ENCODE peak calls at places on chromosome 4, in eight cellular contexts. One of them, this sample, is unnamed.

GRCh38 chr4:101221294-101221693 is 126.0 kb downstream of the PPP3CA start:
- DNase-seq in AG04450: no peak
- DNase-seq in IMR-90: peak
- DNase-seq in fibroblast of mammary gland: no peak
- DNase-seq in GM12865: no peak
- DNase-seq in mucosa of descending colon: no peak
- DNase-seq in cardiac fibroblast: no peak
- DNase-seq in neural progenitor cell: no peak
- DNase-seq in this sample: no peak

GRCh38 chr4:57424231-57424897 is 314.2 kb upstream of the IGFBP7 start:
- DNase-seq in AG04450: no peak
- DNase-seq in IMR-90: peak
- DNase-seq in fibroblast of mammary gland: peak
- DNase-seq in GM12865: no peak
- DNase-seq in mucosa of descending colon: no peak
- DNase-seq in cardiac fibroblast: peak
- DNase-seq in neural progenitor cell: no peak
- DNase-seq in this sample: peak

GRCh38 chr4:37365888-37366287 is 121.3 kb downstream of the NWD2 start:
- DNase-seq in AG04450: no peak
- DNase-seq in IMR-90: no peak
- DNase-seq in fibroblast of mammary gland: no peak
- DNase-seq in GM12865: no peak
- DNase-seq in mucosa of descending colon: no peak
- DNase-seq in cardiac fibroblast: no peak
- DNase-seq in neural progenitor cell: no peak
- DNase-seq in this sample: peak

GRCh38 chr4:156568479-156568878 is 403.1 kb downstream of the PDGFC start:
- DNase-seq in AG04450: no peak
- DNase-seq in IMR-90: no peak
- DNase-seq in fibroblast of mammary gland: no peak
- DNase-seq in GM12865: no peak
- DNase-seq in mucosa of descending colon: no peak
- DNase-seq in cardiac fibroblast: no peak
- DNase-seq in neural progenitor cell: peak
- DNase-seq in this sample: no peak

GRCh38 chr4:113355550-113356371 is 306.3 kb downstream of the ANK2 start:
- DNase-seq in AG04450: peak
- DNase-seq in IMR-90: peak
- DNase-seq in fibroblast of mammary gland: peak
- DNase-seq in GM12865: peak
- DNase-seq in mucosa of descending colon: peak
- DNase-seq in cardiac fibroblast: peak
- DNase-seq in neural progenitor cell: no peak
- DNase-seq in this sample: peak

GRCh38 chr4:151950993-151951726 is 190.4 kb upstream of the GATB start:
- DNase-seq in AG04450: no peak
- DNase-seq in IMR-90: no peak
- DNase-seq in fibroblast of mammary gland: peak
- DNase-seq in GM12865: no peak
- DNase-seq in mucosa of descending colon: no peak
- DNase-seq in cardiac fibroblast: no peak
- DNase-seq in neural progenitor cell: no peak
- DNase-seq in this sample: no peak

GRCh38 chr4:48015216-48015615 is 1.3 kb downstream of the CNGA1 start:
- DNase-seq in AG04450: no peak
- DNase-seq in IMR-90: no peak
- DNase-seq in fibroblast of mammary gland: no peak
- DNase-seq in GM12865: no peak
- DNase-seq in mucosa of descending colon: no peak
- DNase-seq in cardiac fibroblast: no peak
- DNase-seq in neural progenitor cell: no peak
- DNase-seq in this sample: no peak

GRCh38 chr4:166400270-166400894 is 527.3 kb downstream of the TLL1 start:
- DNase-seq in AG04450: no peak
- DNase-seq in IMR-90: no peak
- DNase-seq in fibroblast of mammary gland: no peak
- DNase-seq in GM12865: no peak
- DNase-seq in mucosa of descending colon: no peak
- DNase-seq in cardiac fibroblast: no peak
- DNase-seq in neural progenitor cell: no peak
- DNase-seq in this sample: no peak

GRCh38 chr4:138239496-138239895 is 2.7 kb downstream of the SLC7A11 start:
- DNase-seq in AG04450: no peak
- DNase-seq in IMR-90: no peak
- DNase-seq in fibroblast of mammary gland: no peak
- DNase-seq in GM12865: no peak
- DNase-seq in mucosa of descending colon: no peak
- DNase-seq in cardiac fibroblast: no peak
- DNase-seq in neural progenitor cell: no peak
- DNase-seq in this sample: no peak

GRCh38 chr4:112521123-112522116 is 5.4 kb upstream of the NEUROG2 start:
- DNase-seq in AG04450: no peak
- DNase-seq in IMR-90: no peak
- DNase-seq in fibroblast of mammary gland: no peak
- DNase-seq in GM12865: peak
- DNase-seq in mucosa of descending colon: no peak
- DNase-seq in cardiac fibroblast: no peak
- DNase-seq in neural progenitor cell: peak
- DNase-seq in this sample: no peak

GRCh38 chr4:46387956-46388355 is 2.0 kb downstream of the GABRA2 start:
- DNase-seq in AG04450: no peak
- DNase-seq in IMR-90: no peak
- DNase-seq in fibroblast of mammary gland: no peak
- DNase-seq in GM12865: no peak
- DNase-seq in mucosa of descending colon: no peak
- DNase-seq in cardiac fibroblast: no peak
- DNase-seq in neural progenitor cell: no peak
- DNase-seq in this sample: no peak

GRCh38 chr4:80085081-80085480 is 12.1 kb upstream of the ANTXR2 start:
- DNase-seq in AG04450: no peak
- DNase-seq in IMR-90: no peak
- DNase-seq in fibroblast of mammary gland: no peak
- DNase-seq in GM12865: no peak
- DNase-seq in mucosa of descending colon: no peak
- DNase-seq in cardiac fibroblast: no peak
- DNase-seq in neural progenitor cell: no peak
- DNase-seq in this sample: no peak

GRCh38 chr4:130054895-130055294 is 958.9 kb downstream of the C4orf33 start:
- DNase-seq in AG04450: no peak
- DNase-seq in IMR-90: no peak
- DNase-seq in fibroblast of mammary gland: no peak
- DNase-seq in GM12865: no peak
- DNase-seq in mucosa of descending colon: no peak
- DNase-seq in cardiac fibroblast: no peak
- DNase-seq in neural progenitor cell: no peak
- DNase-seq in this sample: no peak

GRCh38 chr4:120049732-120050494 is 16.7 kb downstream of the MAD2L1 start:
- DNase-seq in AG04450: peak
- DNase-seq in IMR-90: peak
- DNase-seq in fibroblast of mammary gland: peak
- DNase-seq in GM12865: peak
- DNase-seq in mucosa of descending colon: no peak
- DNase-seq in cardiac fibroblast: peak
- DNase-seq in neural progenitor cell: peak
- DNase-seq in this sample: peak

GRCh38 chr4:145732001-145732400 is 52.1 kb downstream of the C4orf51 start:
- DNase-seq in AG04450: no peak
- DNase-seq in IMR-90: no peak
- DNase-seq in fibroblast of mammary gland: no peak
- DNase-seq in GM12865: no peak
- DNase-seq in mucosa of descending colon: no peak
- DNase-seq in cardiac fibroblast: no peak
- DNase-seq in neural progenitor cell: peak
- DNase-seq in this sample: no peak

GRCh38 chr4:145734051-145734450 is 54.1 kb downstream of the C4orf51 start:
- DNase-seq in AG04450: no peak
- DNase-seq in IMR-90: no peak
- DNase-seq in fibroblast of mammary gland: peak
- DNase-seq in GM12865: no peak
- DNase-seq in mucosa of descending colon: no peak
- DNase-seq in cardiac fibroblast: no peak
- DNase-seq in neural progenitor cell: no peak
- DNase-seq in this sample: peak

GRCh38 chr4:145732416-145732815 is 52.5 kb downstream of the C4orf51 start:
- DNase-seq in AG04450: no peak
- DNase-seq in IMR-90: no peak
- DNase-seq in fibroblast of mammary gland: no peak
- DNase-seq in GM12865: no peak
- DNase-seq in mucosa of descending colon: no peak
- DNase-seq in cardiac fibroblast: no peak
- DNase-seq in neural progenitor cell: no peak
- DNase-seq in this sample: no peak

GRCh38 chr4:145734576-145735329 is 54.8 kb downstream of the C4orf51 start:
- DNase-seq in AG04450: peak
- DNase-seq in IMR-90: peak
- DNase-seq in fibroblast of mammary gland: peak
- DNase-seq in GM12865: peak
- DNase-seq in mucosa of descending colon: peak
- DNase-seq in cardiac fibroblast: peak
- DNase-seq in neural progenitor cell: no peak
- DNase-seq in this sample: peak

GRCh38 chr4:145732895-145733880 is 53.2 kb downstream of the C4orf51 start:
- DNase-seq in AG04450: peak
- DNase-seq in IMR-90: peak
- DNase-seq in fibroblast of mammary gland: peak
- DNase-seq in GM12865: peak
- DNase-seq in mucosa of descending colon: peak
- DNase-seq in cardiac fibroblast: peak
- DNase-seq in neural progenitor cell: peak
- DNase-seq in this sample: peak
- TF ChIP-seq CTCF in AG04450: no peak
- TF ChIP-seq CTCF in IMR-90: no peak
- TF ChIP-seq CTCF in fibroblast of mammary gland: no peak
- TF ChIP-seq CTCF in GM12865: no peak
- TF ChIP-seq CTCF in mucosa of descending colon: no peak
- TF ChIP-seq CTCF in cardiac fibroblast: no peak
- TF ChIP-seq CTCF in neural progenitor cell: no peak
- TF ChIP-seq CTCF in this sample: no peak

DNA sequence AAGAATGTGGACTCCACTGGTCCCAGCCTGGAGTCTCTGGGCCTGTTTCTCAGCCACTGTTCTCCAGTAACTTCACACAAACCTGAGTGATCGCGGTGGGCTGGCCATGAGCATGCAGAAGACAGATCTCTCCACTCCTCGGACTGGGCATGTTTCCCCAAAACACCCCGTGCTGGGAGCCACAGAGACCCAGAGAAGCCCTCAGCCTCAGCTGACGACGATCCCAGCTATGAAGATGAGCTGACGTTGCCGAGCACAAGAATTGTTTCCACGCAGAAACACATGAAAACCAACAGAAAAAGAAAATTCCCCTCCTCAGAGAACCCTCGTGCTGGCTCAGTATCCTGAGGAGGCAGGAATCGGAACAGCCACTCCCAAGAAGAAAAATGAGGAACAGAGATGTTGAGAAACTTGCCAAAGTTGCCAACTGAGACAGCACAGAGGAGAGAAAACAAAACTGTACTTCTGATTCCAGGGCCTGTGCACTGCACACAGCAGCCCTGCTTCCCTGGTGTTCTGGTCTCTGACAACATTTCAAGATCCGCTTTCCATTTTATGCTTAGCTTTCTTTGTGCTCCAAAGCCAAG is 81.5 kb downstream of the IRF2 start:
- DNase-seq in AG04450: no peak
- DNase-seq in IMR-90: no peak
- DNase-seq in fibroblast of mammary gland: peak
- DNase-seq in GM12865: no peak
- DNase-seq in mucosa of descending colon: no peak
- DNase-seq in cardiac fibroblast: no peak
- DNase-seq in neural progenitor cell: no peak
- DNase-seq in this sample: no peak
- H3K4me3 ChIP-seq in AG04450: no peak
- H3K4me3 ChIP-seq in IMR-90: no peak
- H3K4me3 ChIP-seq in fibroblast of mammary gland: no peak
- H3K4me3 ChIP-seq in GM12865: no peak
- H3K4me3 ChIP-seq in mucosa of descending colon: no peak
- H3K4me3 ChIP-seq in cardiac fibroblast: no peak
- H3K4me3 ChIP-seq in neural progenitor cell: no peak
- H3K4me3 ChIP-seq in this sample: no peak

DNA sequence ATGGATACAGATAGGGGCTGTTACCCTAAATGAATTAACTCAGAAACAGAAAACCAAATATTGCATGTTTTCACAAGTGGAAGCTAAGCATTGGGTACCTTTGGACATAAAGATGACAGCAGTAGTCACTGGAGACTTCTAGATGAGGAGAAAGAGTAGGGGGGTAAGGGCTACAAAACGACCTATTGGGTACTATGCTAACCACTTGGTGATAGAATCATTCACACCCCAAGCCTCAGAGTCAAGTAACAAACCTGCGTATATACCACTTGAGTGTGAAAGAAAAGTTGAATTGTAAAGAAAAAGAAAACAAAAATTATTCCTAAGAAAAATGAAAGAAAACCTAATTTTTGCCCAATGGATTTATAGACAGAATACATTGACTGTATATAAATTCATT is 7.7 kb upstream of the ARAP2 start:
- DNase-seq in AG04450: no peak
- DNase-seq in IMR-90: no peak
- DNase-seq in fibroblast of mammary gland: no peak
- DNase-seq in GM12865: no peak
- DNase-seq in mucosa of descending colon: no peak
- DNase-seq in cardiac fibroblast: no peak
- DNase-seq in neural progenitor cell: no peak
- DNase-seq in this sample: no peak
- TF ChIP-seq CTCF in AG04450: no peak
- TF ChIP-seq CTCF in IMR-90: no peak
- TF ChIP-seq CTCF in fibroblast of mammary gland: no peak
- TF ChIP-seq CTCF in GM12865: no peak
- TF ChIP-seq CTCF in mucosa of descending colon: no peak
- TF ChIP-seq CTCF in cardiac fibroblast: no peak
- TF ChIP-seq CTCF in neural progenitor cell: no peak
- TF ChIP-seq CTCF in this sample: no peak

GRCh38 chr4:14184767-14185166 is 557.2 kb upstream of the BOD1L1 start:
- DNase-seq in AG04450: no peak
- DNase-seq in IMR-90: no peak
- DNase-seq in fibroblast of mammary gland: peak
- DNase-seq in GM12865: no peak
- DNase-seq in mucosa of descending colon: no peak
- DNase-seq in cardiac fibroblast: no peak
- DNase-seq in neural progenitor cell: no peak
- DNase-seq in this sample: no peak
- H3K4me3 ChIP-seq in AG04450: no peak
- H3K4me3 ChIP-seq in IMR-90: no peak
- H3K4me3 ChIP-seq in fibroblast of mammary gland: no peak
- H3K4me3 ChIP-seq in GM12865: no peak
- H3K4me3 ChIP-seq in mucosa of descending colon: no peak
- H3K4me3 ChIP-seq in cardiac fibroblast: no peak
- H3K4me3 ChIP-seq in neural progenitor cell: no peak
- H3K4me3 ChIP-seq in this sample: no peak

GRCh38 chr4:81839347-81840042 is 367.8 kb upstream of the RASGEF1B start:
- DNase-seq in AG04450: no peak
- DNase-seq in IMR-90: no peak
- DNase-seq in fibroblast of mammary gland: no peak
- DNase-seq in GM12865: no peak
- DNase-seq in mucosa of descending colon: no peak
- DNase-seq in cardiac fibroblast: no peak
- DNase-seq in neural progenitor cell: no peak
- DNase-seq in this sample: no peak
- TF ChIP-seq CTCF in AG04450: no peak
- TF ChIP-seq CTCF in IMR-90: no peak
- TF ChIP-seq CTCF in fibroblast of mammary gland: no peak
- TF ChIP-seq CTCF in GM12865: no peak
- TF ChIP-seq CTCF in mucosa of descending colon: no peak
- TF ChIP-seq CTCF in cardiac fibroblast: no peak
- TF ChIP-seq CTCF in neural progenitor cell: no peak
- TF ChIP-seq CTCF in this sample: no peak

This sample was measured in astrocyte of the spinal cord.